ENCODE peak calls at places on chromosomes 4 and X, in six cellular contexts. A is endothelial cell, C is cardiac muscle cell, H is left ventricle myocardium inferior, Y is astrocyte, I is GM23338. D is an unnamed sample.

GRCh38 chrX:124086411-124086810 is 124.9 kb downstream of the STAG2 start:
- DNase-seq in I (no peak), C (no peak), H (no peak), Y (no peak), A (no peak), D (no peak)

GRCh38 chrX:74262472-74263209 is 41.3 kb upstream of the ZCCHC13 start:
- DNase-seq in A (no peak), H (no peak), Y (no peak), I (peak), C (no peak), D (no peak)

GRCh38 chr4:153916273-153916755 is 127.4 kb upstream of the SFRP2 start:
- DNase-seq in I (no peak), H (no peak), C (no peak), A (no peak), Y (no peak), D (no peak)

GRCh38 chrX:153933751-153934472 is 925 bp downstream of the NAA10 start:
- DNase-seq in H (no peak), I (no peak), Y (peak), A (no peak), C (no peak), D (no peak)

GRCh38 chr4:140736669-140737343 is 19.4 kb downstream of the TBC1D9 start:
- DNase-seq in A (no peak), H (no peak), C (no peak), I (no peak), Y (no peak), D (no peak)

GRCh38 chr4:20773144-20773997 is 73.1 kb downstream of the PACRGL start:
- DNase-seq in C (peak), Y (peak), H (no peak), I (peak), A (peak), D (peak)

GRCh38 chr4:164847967-164848649 is 28.9 kb upstream of the APELA start:
- DNase-seq in I (no peak), C (no peak), H (no peak), A (no peak), Y (no peak), D (no peak)

GRCh38 chr4:36241771-36242170 is 2.5 kb downstream of the ARAP2 start:
- DNase-seq in C (no peak), H (no peak), Y (no peak), I (no peak), A (no peak), D (no peak)

GRCh38 chrX:38561126-38561868 is at the start of gene TSPAN7:
- DNase-seq in Y (peak), C (peak), A (peak), H (peak), I (peak), D (peak)

GRCh38 chrX:12011075-12011474 is 127.2 kb upstream of the FRMPD4 start:
- DNase-seq in C (no peak), Y (peak), H (no peak), I (no peak), A (no peak), D (no peak)

GRCh38 chrX:140701480-140701879 is 8.1 kb upstream of the LINC00632 start:
- DNase-seq in H (no peak), C (peak), Y (peak), A (no peak), I (peak), D (no peak)

GRCh38 chr4:16915956-16916355 is 17.5 kb upstream of the LDB2 start:
- DNase-seq in H (no peak), C (no peak), I (no peak), Y (no peak), A (no peak), D (no peak)

GRCh38 chr4:174259580-174259979 is 23.9 kb downstream of the FBXO8 start:
- DNase-seq in H (no peak), C (no peak), I (no peak), Y (no peak), A (no peak), D (no peak)

GRCh38 chr4:138562544-138562961 is 320.4 kb upstream of the SLC7A11 start:
- DNase-seq in Y (peak), I (no peak), H (no peak), C (no peak), A (no peak), D (no peak)

GRCh38 chr4:188270273-188271069 is 131.2 kb downstream of the TRIML1 start:
- DNase-seq in H (no peak), A (no peak), Y (no peak), C (no peak), I (no peak), D (peak)

GRCh38 chr4:110196206-110196870 is 2.1 kb downstream of the ELOVL6 start:
- DNase-seq in C (peak), H (peak), Y (no peak), I (peak), A (peak), D (peak)

GRCh38 chrX:123854329-123854728 is 5.5 kb upstream of the XIAP start:
- DNase-seq in H (no peak), Y (peak), I (no peak), C (no peak), A (no peak), D (no peak)

GRCh38 chr4:127203561-127204260 is 429.0 kb upstream of the INTU start:
- DNase-seq in H (no peak), C (no peak), I (peak), Y (peak), A (no peak), D (no peak)

GRCh38 chr4:79334783-79335182 is 8.9 kb upstream of the NAA11 start:
- DNase-seq in I (no peak), A (no peak), C (no peak), Y (no peak), H (no peak), D (no peak)

GRCh38 chr4:123144626-123145025 is 222.2 kb upstream of the NUDT6 start:
- DNase-seq in H (no peak), A (no peak), C (no peak), Y (no peak), I (no peak), D (no peak)

GRCh38 chr4:3257691-3258482 is 8.9 kb downstream of the MSANTD1 start:
- DNase-seq in H (no peak), I (no peak), Y (peak), A (no peak), C (no peak), D (no peak)

GRCh38 chr4:151031831-151032605 is 16.9 kb upstream of the LRBA start:
- DNase-seq in Y (peak), I (peak), A (no peak), H (no peak), C (no peak), D (no peak)

GRCh38 chr4:54908744-54909143 is 216.7 kb downstream of the KDR start:
- DNase-seq in I (no peak), C (no peak), Y (no peak), A (no peak), H (no peak), D (no peak)

GRCh38 chr4:48173055-48173991 is 39.3 kb upstream of the TXK start:
- DNase-seq in H (no peak), A (no peak), I (peak), Y (peak), C (no peak), D (no peak)

GRCh38 chr4:1604706-1605205 is 79.4 kb downstream of the FAM53A start:
- DNase-seq in I (no peak), Y (no peak), H (no peak), A (no peak), C (no peak), D (no peak)

GRCh38 chr4:173038192-173038896 is 130.3 kb upstream of the GALNT7 start:
- DNase-seq in A (peak), Y (no peak), I (peak), C (no peak), H (no peak), D (no peak)

GRCh38 chr4:80307183-80307735 is 28.3 kb upstream of the CFAP299 start:
- DNase-seq in H (no peak), Y (peak), I (no peak), A (no peak), C (peak), D (no peak)

GRCh38 chr4:133856736-133857355 is 344.7 kb downstream of the PABPC4L start:
- DNase-seq in Y (peak), H (no peak), A (no peak), I (no peak), C (no peak), D (no peak)

GRCh38 chr4:16579866-16580265 is 318.6 kb downstream of the LDB2 start:
- DNase-seq in Y (peak), C (no peak), A (no peak), H (no peak), I (no peak), D (no peak)

GRCh38 chrX:135009057-135009605 is 13.2 kb downstream of the RTL8B start:
- DNase-seq in H (no peak), A (no peak), Y (no peak), C (no peak), I (no peak), D (no peak)

GRCh38 chrX:17741123-17741511 is 3.8 kb downstream of the SCML1 start:
- DNase-seq in I (no peak), A (no peak), Y (no peak), H (no peak), C (no peak), D (peak)

GRCh38 chrX:38438321-38438720 is 85.9 kb downstream of the OTC start:
- DNase-seq in Y (no peak), I (peak), A (no peak), H (no peak), C (no peak), D (no peak)

GRCh38 chr4:44632733-44633132 is 18.7 kb downstream of the YIPF7 start:
- DNase-seq in I (no peak), C (no peak), Y (no peak), H (no peak), A (no peak), D (no peak)

GRCh38 chr4:174859904-174860303 is 30.9 kb upstream of the GLRA3 start:
- DNase-seq in C (no peak), Y (no peak), A (no peak), H (no peak), I (no peak), D (no peak)

DNA sequence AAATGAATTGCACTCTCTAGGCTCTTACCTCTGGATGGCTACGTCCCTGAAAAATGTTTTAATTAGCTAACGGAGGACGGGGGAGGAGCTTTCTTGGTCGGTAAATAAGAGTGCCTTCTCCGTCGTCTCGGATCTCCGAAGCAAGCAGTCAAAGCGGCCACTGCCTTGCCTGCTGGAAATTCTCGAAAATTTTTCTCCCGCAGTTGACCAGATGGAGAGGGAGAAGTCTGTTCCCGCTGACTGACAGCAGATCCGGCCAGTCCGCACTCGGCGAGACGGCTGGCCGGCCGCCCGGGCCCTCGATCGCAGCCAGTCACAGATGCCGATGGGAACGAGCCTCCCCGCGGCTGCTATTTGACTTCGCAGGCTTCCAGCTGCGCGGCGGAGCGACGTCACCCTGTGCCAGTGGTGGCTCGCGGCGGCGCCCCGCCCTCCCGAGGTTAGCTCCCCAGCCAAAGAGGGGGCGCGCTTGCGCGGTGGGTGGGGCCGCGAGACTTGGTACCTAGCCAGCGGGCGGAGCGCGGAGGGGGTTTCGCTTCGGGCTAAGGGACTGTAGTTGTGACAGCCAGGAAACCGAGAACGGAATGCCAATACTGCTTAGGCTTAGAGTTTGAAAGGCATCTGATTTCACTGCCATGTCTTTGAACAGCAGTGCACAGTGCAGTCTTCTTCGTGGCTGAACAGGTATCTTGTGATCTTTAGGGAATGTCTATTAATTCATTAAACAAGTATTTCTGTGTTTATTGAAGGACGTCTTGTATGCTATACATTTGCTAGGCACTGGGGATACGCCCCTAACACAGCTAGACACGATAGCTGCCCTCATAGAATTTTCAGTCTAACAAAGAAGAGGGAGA is at the start of gene PPM1K:
- DNase-seq in I (peak), C (peak), A (peak), Y (peak), H (peak), D (peak)
- TF ChIP-seq CTCF in I (peak), C (peak), A (no peak), Y (no peak), H (peak), D (no peak)

GRCh38 chr4:76457885-76458284 is 22.9 kb downstream of the SHROOM3 start:
- DNase-seq in A (no peak), C (no peak), H (no peak), I (no peak), Y (no peak), D (no peak)

GRCh38 chr4:76459291-76459723 is 24.3 kb downstream of the SHROOM3 start:
- DNase-seq in A (peak), H (no peak), Y (peak), C (peak), I (peak), D (peak)

GRCh38 chr4:76458297-76458696 is 23.3 kb downstream of the SHROOM3 start:
- DNase-seq in I (no peak), A (no peak), Y (no peak), H (no peak), C (no peak), D (no peak)

GRCh38 chr4:76463568-76463967 is 28.5 kb downstream of the SHROOM3 start:
- DNase-seq in Y (no peak), I (no peak), H (no peak), C (no peak), A (no peak), D (no peak)

DNA sequence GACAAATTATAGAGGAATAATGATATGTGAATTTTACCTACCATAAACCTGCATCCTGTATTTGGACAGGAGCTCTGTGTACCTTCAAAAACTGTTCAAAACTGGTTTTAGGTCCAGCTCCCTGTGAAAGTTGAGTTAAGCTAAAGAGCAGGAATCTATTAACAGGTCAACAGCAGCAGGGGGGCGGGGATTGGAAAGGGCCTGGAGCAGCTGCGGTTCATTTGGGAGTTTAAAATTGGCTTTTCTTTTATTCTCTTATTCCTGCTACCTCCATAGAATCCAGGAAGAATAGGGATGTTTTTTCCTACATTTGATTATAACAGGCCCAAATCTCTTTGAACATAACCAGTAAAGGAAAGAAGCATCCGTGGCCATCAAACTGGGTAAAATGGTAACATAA is 23.8 kb downstream of the SHROOM3 start:
- DNase-seq in H (no peak), C (peak), Y (peak), A (no peak), I (peak), D (peak)
- TF ChIP-seq CTCF in H (no peak), C (no peak), Y (no peak), A (no peak), I (no peak), D (no peak)

GRCh38 chrX:114611018-114611619 is 27.2 kb downstream of the HTR2C start:
- DNase-seq in Y (peak), H (no peak), A (peak), C (peak), I (peak), D (peak)
- TF ChIP-seq CTCF in Y (peak), H (peak), A (peak), C (peak), I (peak), D (peak)

GRCh38 chr4:182089326-182089725 is 153.9 kb upstream of the TENM3 start:
- DNase-seq in A (peak), H (no peak), Y (no peak), I (peak), C (no peak), D (peak)
- TF ChIP-seq CTCF in A (peak), H (no peak), Y (no peak), I (peak), C (no peak), D (peak)

DNA sequence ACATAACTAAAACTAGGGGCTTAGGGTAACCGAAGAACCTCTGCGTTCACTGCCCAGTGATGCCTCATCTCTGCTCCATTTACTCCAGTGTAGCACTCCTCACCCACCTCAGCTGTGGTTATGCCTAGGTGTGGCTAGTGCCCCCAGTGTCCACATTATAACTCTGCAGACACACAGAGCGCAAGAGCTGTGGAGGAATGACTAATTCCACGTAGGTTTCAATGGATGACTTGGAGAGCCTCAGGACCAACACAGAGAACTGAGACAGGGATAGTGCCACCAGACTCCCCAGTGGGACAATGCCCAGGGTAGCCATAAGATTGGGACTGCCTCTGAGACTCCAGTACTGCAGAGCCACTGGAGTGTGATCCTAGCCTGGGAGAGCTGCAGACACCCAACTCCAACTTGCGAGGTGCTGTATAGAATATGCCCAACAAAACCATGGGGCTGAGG is 542.4 kb upstream of the DIPK2B start:
- DNase-seq in C (no peak), H (no peak), A (no peak), Y (peak), I (peak), D (no peak)
- TF ChIP-seq CTCF in C (no peak), H (no peak), A (no peak), Y (peak), I (peak), D (no peak)

DNA sequence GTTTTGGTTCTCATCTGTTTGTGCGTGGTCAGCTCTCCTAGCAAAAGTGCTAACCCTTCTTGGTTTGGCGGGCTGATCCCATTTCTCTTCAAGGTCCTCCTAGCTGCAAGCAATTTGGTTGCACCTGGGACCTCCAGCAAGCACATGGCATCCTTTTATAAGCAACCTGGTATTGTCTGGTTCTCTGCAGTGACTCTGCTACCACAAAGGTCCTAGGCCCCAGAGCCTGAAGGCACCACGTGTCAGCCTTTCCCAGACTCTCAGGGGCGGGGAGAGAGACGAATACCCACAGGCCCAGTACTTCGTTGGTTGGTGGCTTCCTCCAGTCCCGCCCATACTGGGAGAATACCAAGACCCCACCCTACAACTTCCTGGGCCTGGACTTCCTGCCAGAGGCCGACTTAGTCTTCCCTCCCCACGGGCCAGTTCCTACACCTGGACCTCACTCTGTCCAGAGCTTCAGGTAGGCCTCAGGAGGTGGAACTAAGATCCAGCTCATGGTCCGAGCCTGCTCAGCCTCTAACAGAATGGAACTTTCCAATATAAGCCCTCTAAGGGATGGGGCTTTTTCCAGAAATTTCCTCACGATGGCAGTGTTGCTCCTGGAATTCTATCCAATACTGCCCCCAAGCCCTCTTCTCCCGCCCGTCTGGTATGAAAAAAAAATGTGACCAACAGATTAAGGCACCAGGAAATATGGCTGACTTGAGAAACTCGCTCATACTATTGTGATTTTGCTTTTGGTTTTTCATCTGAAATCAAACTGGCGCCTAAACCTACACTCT is 192.5 kb upstream of the STK26 start:
- DNase-seq in A (peak), Y (peak), H (peak), C (peak), I (peak), D (peak)
- TF ChIP-seq CTCF in A (no peak), Y (peak), H (peak), C (peak), I (peak), D (peak)

DNA sequence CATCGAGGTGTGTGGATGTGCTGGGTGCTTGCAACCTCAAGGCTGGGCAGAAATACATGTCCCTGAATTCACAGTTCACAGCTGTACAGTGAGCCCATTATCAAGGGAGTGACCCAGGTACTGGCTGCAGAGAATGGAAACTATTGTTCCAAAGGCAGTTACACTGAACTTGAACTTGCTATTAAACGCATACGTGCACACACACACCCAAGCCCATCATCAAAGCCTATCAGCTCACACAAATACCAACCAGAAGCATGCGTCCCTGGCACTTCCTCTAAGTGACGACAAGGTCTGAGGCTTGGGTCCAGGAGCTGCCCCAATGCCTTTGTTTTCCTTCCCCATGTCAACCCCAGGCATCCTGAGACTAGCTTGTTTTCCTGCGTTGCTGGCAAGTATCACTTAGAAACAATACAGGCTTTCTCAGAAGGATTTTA is 88.6 kb downstream of the IRF2 start:
- DNase-seq in C (no peak), Y (no peak), I (peak), H (peak), A (no peak), D (no peak)
- TF ChIP-seq CTCF in C (no peak), Y (no peak), I (no peak), H (no peak), A (no peak), D (no peak)

DNA sequence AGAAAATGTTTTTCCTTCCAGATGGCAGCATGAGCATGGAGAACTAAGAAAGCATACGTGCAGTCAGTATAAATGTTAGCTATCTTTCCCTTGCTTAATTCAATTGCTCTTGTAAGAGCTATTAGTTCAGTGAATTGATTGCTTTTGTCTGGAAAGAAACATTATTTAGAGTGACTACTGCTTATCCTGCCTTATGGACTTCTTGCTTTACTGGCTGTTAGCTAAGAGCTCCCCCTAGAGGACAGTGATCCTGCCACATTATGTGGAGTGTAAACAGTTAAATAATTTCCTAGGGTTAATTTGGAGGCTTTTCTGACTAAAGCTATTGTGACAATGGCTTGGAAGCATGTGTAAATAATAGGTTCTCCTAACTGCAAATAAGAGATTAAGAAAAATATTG is 1402.4 kb downstream of the FAM133A start:
- DNase-seq in Y (no peak), H (no peak), A (peak), C (peak), I (peak), D (peak)
- TF ChIP-seq CTCF in Y (peak), H (peak), A (peak), C (peak), I (peak), D (peak)

D was measured in nephron progenitor cell.